ENCODE peak calls at places on chromosomes 2 and 18, in seven cellular contexts. F is stimulated activated CD4-positive, alpha-beta T cell treated with anti-CD3 and anti-CD28 coated beads, Interleukin-15, amount 100 ng/mL, for 1 hour; K is activated naive CD4-positive, alpha-beta T cell treated with anti-CD3 and anti-CD28 coated beads for 36 hours; D is retinal pigment epithelial cell; U is tibial nerve; I is stimulated activated CD8-positive, alpha-beta memory T cell treated with anti-CD3 and anti-CD28 coated beads, Interleukin-7, amount 100 ng/mL, for 24 hours; P is stomach. B is an unnamed sample.

GRCh38 chr2:154992826-154993225 is 294.3 kb downstream of the KCNJ3 start:
- DNase-seq in F (no peak), K (no peak), D (peak), U (no peak), I (no peak), P (no peak), B (no peak)

GRCh38 chr2:128325665-128326181 is 7.1 kb upstream of the HS6ST1 start:
- DNase-seq in F (no peak), K (no peak), D (no peak), U (no peak), I (no peak), P (peak), B (no peak)

GRCh38 chr2:150125708-150126107 is 361.8 kb downstream of the RND3 start:
- DNase-seq in F (no peak), K (no peak), D (no peak), U (no peak), I (no peak), P (no peak), B (peak)

GRCh38 chr2:190576565-190576964 is 42.0 kb upstream of the NEMP2 start:
- DNase-seq in F (no peak), K (no peak), D (no peak), U (no peak), I (no peak), P (no peak), B (no peak)

GRCh38 chr18:48320639-48320945 is 88.6 kb downstream of the ZBTB7C start:
- DNase-seq in F (no peak), K (no peak), D (no peak), U (no peak), I (no peak), P (no peak), B (no peak)

GRCh38 chr18:34929336-34929780 is 111.9 kb upstream of the MAPRE2 start:
- DNase-seq in F (no peak), K (no peak), D (peak), U (no peak), I (no peak), P (no peak), B (peak)

GRCh38 chr2:134866498-134867099 is 28.2 kb downstream of the ACMSD start:
- DNase-seq in F (no peak), K (no peak), D (no peak), U (no peak), I (no peak), P (no peak), B (peak)

GRCh38 chr2:56288863-56289580 is 105.2 kb downstream of the CCDC85A start:
- DNase-seq in F (no peak), K (no peak), D (no peak), U (no peak), I (no peak), P (no peak), B (no peak)

GRCh38 chr2:11502740-11503292 is 31.0 kb upstream of the GREB1 start:
- DNase-seq in F (no peak), K (no peak), D (no peak), U (no peak), I (no peak), P (no peak), B (no peak)

GRCh38 chr2:47373747-47374146 is 29.2 kb upstream of the MSH2 start:
- DNase-seq in F (no peak), K (no peak), D (no peak), U (no peak), I (no peak), P (peak), B (peak)

GRCh38 chr2:25207078-25207545 is 38.7 kb upstream of the POMC start:
- DNase-seq in F (no peak), K (no peak), D (no peak), U (no peak), I (no peak), P (no peak), B (no peak)

GRCh38 chr18:77100751-77101355 is 31.7 kb downstream of the MBP start:
- DNase-seq in F (no peak), K (peak), D (no peak), U (no peak), I (no peak), P (no peak), B (peak)

GRCh38 chr2:127541849-127542630 is 6.6 kb downstream of the MYO7B start:
- DNase-seq in F (no peak), K (no peak), D (no peak), U (no peak), I (no peak), P (no peak), B (no peak)

GRCh38 chr2:151261977-151262291 is 271 bp upstream of the RBM43 start:
- DNase-seq in F (no peak), K (no peak), D (no peak), U (no peak), I (no peak), P (no peak), B (no peak)

GRCh38 chr2:57886196-57886786 is 160.3 kb upstream of the VRK2 start:
- DNase-seq in F (no peak), K (no peak), D (no peak), U (no peak), I (no peak), P (no peak), B (no peak)

GRCh38 chr2:147173186-147173575 is 671.6 kb upstream of the ACVR2A start:
- DNase-seq in F (no peak), K (no peak), D (no peak), U (no peak), I (no peak), P (no peak), B (peak)

GRCh38 chr18:59655661-59656060 is 41.6 kb downstream of the CCBE1 start:
- DNase-seq in F (no peak), K (no peak), D (no peak), U (no peak), I (no peak), P (no peak), B (no peak)

GRCh38 chr2:230874456-230874855 is 9.7 kb downstream of the ITM2C start:
- DNase-seq in F (no peak), K (no peak), D (no peak), U (no peak), I (no peak), P (peak), B (no peak)

GRCh38 chr18:77065221-77065981 is 67.2 kb downstream of the MBP start:
- DNase-seq in F (no peak), K (peak), D (peak), U (no peak), I (no peak), P (peak), B (peak)

GRCh38 chr2:160388464-160389263 is 104.9 kb downstream of the RBMS1 start:
- DNase-seq in F (no peak), K (peak), D (no peak), U (no peak), I (no peak), P (peak), B (peak)

GRCh38 chr2:65050931-65051330 is 5.3 kb upstream of the CEP68 start:
- DNase-seq in F (no peak), K (no peak), D (no peak), U (no peak), I (no peak), P (no peak), B (no peak)

GRCh38 chr18:70021043-70021442 is 73.4 kb upstream of the CD226 start:
- DNase-seq in F (no peak), K (no peak), D (no peak), U (no peak), I (no peak), P (no peak), B (no peak)

GRCh38 chr18:53193870-53194269 is 853.9 kb downstream of the DCC start:
- DNase-seq in F (no peak), K (no peak), D (no peak), U (no peak), I (no peak), P (no peak), B (no peak)

GRCh38 chr2:70094978-70095832 is 7.9 kb downstream of the PCBP1 start:
- DNase-seq in F (no peak), K (peak), D (no peak), U (no peak), I (no peak), P (peak), B (peak)

GRCh38 chr18:48547456-48548403 is 8.9 kb downstream of the CTIF start:
- DNase-seq in F (no peak), K (no peak), D (peak), U (no peak), I (no peak), P (no peak), B (peak)

GRCh38 chr2:197363998-197364397 is 53.4 kb upstream of the ANKRD44 start:
- DNase-seq in F (no peak), K (no peak), D (no peak), U (no peak), I (no peak), P (no peak), B (no peak)

GRCh38 chr2:152062130-152063091 is 36.4 kb downstream of the CACNB4 start:
- DNase-seq in F (no peak), K (no peak), D (no peak), U (no peak), I (no peak), P (no peak), B (peak)

GRCh38 chr18:13726972-13727331 is 479 bp downstream of the RNMT start:
- DNase-seq in F (no peak), K (peak), D (peak), U (no peak), I (peak), P (peak), B (peak)

GRCh38 chr2:70463997-70464396 is 89.6 kb downstream of the TGFA start:
- DNase-seq in F (no peak), K (no peak), D (no peak), U (no peak), I (no peak), P (no peak), B (no peak)

GRCh38 chr2:230130668-230131364 is 62.1 kb upstream of the SLC16A14 start:
- DNase-seq in F (no peak), K (no peak), D (no peak), U (peak), I (no peak), P (no peak), B (peak)